ENCODE peak calls at places on chromosomes 11 and 22, in seven cellular contexts. O is PC-9, J is OCI-LY7, U is SK-N-SH, L is PC-3, E is GM23338, A is MM.1S. S is an unnamed sample. For H3K9me2, the result is how much of the 10 kb centered on the place peaks cover.

GRCh38 chr11:1130276-1131032 is 27.3 kb upstream of the MUC5AC start:
- DNase-seq in U (peak), O (no peak), A (no peak), L (no peak), J (no peak), E (no peak), S (no peak)

GRCh38 chr11:126482586-126483108 is 127.2 kb downstream of the ST3GAL4 start:
- DNase-seq in O (no peak), J (no peak), A (no peak), U (no peak), E (no peak), L (no peak), S (no peak)

GRCh38 chr11:58963551-58964075 is 24.3 kb downstream of the GLYATL1 start:
- DNase-seq in U (peak), E (peak), O (no peak), J (no peak), L (no peak), A (no peak), S (no peak)

GRCh38 chr11:16883179-16883578 is 131.0 kb downstream of the PLEKHA7 start:
- DNase-seq in E (peak), L (peak), U (no peak), J (no peak), O (peak), A (no peak), S (peak)

GRCh38 chr11:36300651-36301050 is 4.6 kb downstream of the PRR5L start:
- DNase-seq in J (no peak), O (no peak), U (no peak), E (no peak), A (no peak), L (peak), S (no peak)

GRCh38 chr11:125155767-125156166 is 8.8 kb upstream of the PKNOX2 start:
- DNase-seq in J (no peak), E (no peak), A (no peak), U (no peak), O (no peak), L (no peak), S (no peak)

GRCh38 chr11:78377625-78378418 is 39.8 kb downstream of the GAB2 start:
- DNase-seq in U (no peak), A (no peak), J (no peak), O (no peak), L (no peak), E (no peak), S (no peak)

GRCh38 chr11:134475951-134476350 is 63.9 kb upstream of the B3GAT1 start:
- DNase-seq in E (no peak), L (no peak), A (no peak), O (no peak), U (no peak), J (no peak), S (no peak)

GRCh38 chr11:75557649-75558494 is 4.2 kb upstream of the SERPINH1 start:
- DNase-seq in O (no peak), E (no peak), U (no peak), J (no peak), L (no peak), A (no peak), S (no peak)

GRCh38 chr11:118895093-118896039 is 11.7 kb downstream of the CXCR5 start:
- DNase-seq in O (no peak), L (no peak), A (no peak), E (peak), U (no peak), J (peak), S (no peak)

GRCh38 chr11:13008625-13009475 is at the start of gene RASSF10:
- DNase-seq in U (peak), A (peak), J (no peak), E (peak), O (peak), L (no peak), S (no peak)

GRCh38 chr11:33997473-33998347 is 53.8 kb upstream of the CAPRIN1 start:
- DNase-seq in A (no peak), L (peak), O (no peak), E (no peak), J (no peak), U (peak), S (no peak)

GRCh38 chr22:48279465-48279765 is 1517.0 kb downstream of the TBC1D22A start:
- DNase-seq in J (no peak), A (no peak), E (no peak), U (no peak), O (no peak), L (no peak), S (no peak)

GRCh38 chr11:120304526-120304925 is 20.6 kb upstream of the TLCD5 start:
- DNase-seq in J (no peak), L (peak), A (no peak), E (no peak), O (peak), U (no peak), S (peak)

GRCh38 chr11:1927151-1928037 is 7.9 kb downstream of the TNNT3 start:
- DNase-seq in J (no peak), L (no peak), A (no peak), E (no peak), O (no peak), U (peak), S (no peak)

GRCh38 chr22:35177811-35178210 is 79.5 kb upstream of the HMGXB4 start:
- DNase-seq in U (no peak), A (no peak), O (no peak), L (no peak), E (peak), J (no peak), S (no peak)

GRCh38 chr11:4181780-4182721 is 87.5 kb downstream of the RRM1 start:
- DNase-seq in E (peak), J (peak), O (no peak), L (peak), A (peak), U (peak), S (peak)

GRCh38 chr11:58880625-58881024 is 36.1 kb upstream of the GLYATL2 start:
- DNase-seq in J (no peak), L (no peak), U (no peak), O (no peak), A (no peak), E (no peak), S (no peak)

GRCh38 chr11:5443835-5444393 is 2.6 kb upstream of the OR51I1 start:
- DNase-seq in A (no peak), J (no peak), U (no peak), O (no peak), L (no peak), E (no peak), S (no peak)

GRCh38 chr11:34344410-34345011 is 13.3 kb downstream of the ABTB2 start:
- DNase-seq in L (peak), U (no peak), J (no peak), E (no peak), A (no peak), O (no peak), S (peak)

GRCh38 chr11:61761440-61762163 is 9.2 kb downstream of the MYRF start:
- DNase-seq in U (no peak), A (no peak), L (no peak), O (no peak), J (no peak), E (no peak), S (no peak)

DNA sequence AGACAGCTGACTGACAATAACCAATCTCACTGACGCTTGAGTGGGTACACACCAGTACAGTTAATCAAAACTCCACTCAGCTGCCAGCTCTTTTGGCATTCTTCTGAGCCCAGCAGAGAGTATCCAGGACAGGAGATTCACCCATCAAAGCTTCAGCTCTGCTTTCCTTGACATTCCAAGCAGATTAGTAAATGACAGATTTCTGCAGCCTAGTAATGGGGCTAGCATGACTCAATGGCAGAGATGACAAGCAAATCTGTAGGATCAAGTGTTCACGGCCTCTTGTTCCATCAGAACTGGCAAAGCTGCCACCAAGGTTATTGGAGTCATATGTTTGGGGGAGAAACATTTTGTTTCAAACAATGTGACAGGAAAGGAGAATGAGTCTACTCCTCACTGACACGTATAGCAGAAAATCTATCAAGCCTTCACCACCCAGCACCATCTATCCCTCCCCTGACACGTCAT is 420.0 kb downstream of the DYNC2H1 start:
- DNase-seq in L (peak), E (no peak), U (no peak), A (no peak), J (no peak), O (peak), S (no peak)
- H3K4me2 ChIP-seq in L (peak), E (no peak), U (peak), A (no peak), J (no peak), O (no peak), S (peak)

DNA sequence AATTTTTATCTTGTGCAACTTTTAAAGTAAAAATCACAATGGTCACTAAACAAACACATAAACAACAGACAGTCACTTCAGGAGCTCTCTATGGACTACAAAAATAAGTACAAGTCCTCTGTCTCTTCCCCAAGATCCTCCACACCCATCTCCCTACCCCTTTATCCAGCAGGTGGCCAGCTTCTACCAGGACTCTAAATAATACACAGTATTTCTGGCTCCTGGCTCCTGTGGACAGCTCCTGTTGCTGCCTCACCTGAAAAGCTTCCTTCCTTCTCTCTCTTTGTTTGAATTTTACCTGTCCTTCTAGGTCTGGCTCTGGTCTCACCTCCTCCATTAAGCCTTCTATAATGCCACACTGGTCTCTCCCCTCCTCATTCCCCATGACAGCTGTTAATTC is 86.1 kb downstream of the CLPB start:
- DNase-seq in O (no peak), U (no peak), L (no peak), E (peak), J (no peak), A (no peak), S (no peak)
- TF ChIP-seq CTCF in O (no peak), U (no peak), L (no peak), E (no peak), J (no peak), A (no peak), S (peak)

DNA sequence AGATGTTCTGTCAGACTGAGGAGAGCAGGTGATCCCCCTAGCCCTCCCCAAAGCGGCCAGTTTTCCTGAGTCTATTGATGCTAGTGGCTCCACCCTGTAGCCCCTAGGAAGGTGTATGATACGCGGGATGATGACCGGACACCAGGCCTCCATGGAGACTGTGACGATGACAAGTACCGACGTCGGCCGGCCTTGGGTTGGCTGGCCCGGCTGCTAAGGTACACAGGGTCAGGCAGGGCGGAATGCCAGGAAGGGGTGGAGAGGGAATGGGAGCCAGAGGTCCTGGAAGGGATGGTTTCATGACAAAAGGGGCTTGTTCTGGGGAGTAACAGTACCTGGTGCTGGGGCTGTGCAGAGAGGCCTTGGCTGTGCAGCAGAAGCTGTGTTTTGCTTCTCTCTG is 3.2 kb downstream of the ZFPL1 start:
- DNase-seq in J (no peak), E (no peak), A (no peak), U (no peak), O (no peak), L (no peak), S (no peak)
- H3K9me2 ChIP-seq in J (under half), E (under half), A (under half), U (under half), O (under half), L (under half), S (under half)

GRCh38 chr11:84828616-84829015 is 798.5 kb downstream of the DLG2 start:
- DNase-seq in J (no peak), E (no peak), L (no peak), A (no peak), U (no peak), O (no peak), S (no peak)
- H3K4me2 ChIP-seq in J (no peak), E (no peak), L (no peak), A (no peak), U (no peak), O (no peak), S (no peak)

DNA sequence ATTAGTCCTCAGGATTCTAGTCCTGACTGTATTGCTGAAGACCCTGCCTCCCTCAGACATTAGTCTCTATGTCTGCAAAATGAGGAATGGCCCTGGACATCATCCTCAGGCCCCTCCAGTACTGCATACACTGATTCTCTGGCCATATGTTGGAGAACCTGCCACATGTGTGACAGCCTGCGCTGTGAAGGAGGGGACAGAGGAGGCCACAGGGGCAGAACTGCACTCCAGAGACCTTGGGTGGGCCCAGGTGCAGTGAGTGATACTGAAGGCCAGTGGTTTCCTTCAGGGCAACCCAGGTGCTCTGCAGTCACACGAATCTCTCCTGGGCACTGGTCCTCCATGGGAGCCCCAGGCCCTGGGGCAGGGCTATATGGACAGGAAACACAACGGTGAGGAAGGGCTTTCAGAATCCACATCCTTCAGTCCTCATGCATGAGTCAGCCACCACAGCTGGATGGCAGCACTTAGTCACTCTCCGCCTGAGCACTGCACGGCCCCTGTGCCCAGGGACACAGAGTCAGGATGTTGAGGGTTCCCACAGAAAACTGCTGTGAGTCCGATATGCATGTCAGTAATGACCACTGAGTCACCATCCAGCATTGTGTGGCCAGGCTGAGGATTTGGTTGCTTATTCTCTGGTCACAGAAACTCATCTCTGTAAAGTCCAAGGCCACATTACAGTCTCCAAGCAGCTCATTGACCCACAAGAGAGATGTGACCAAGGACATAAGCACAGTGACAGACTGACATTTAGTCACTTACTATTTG is 39.7 kb downstream of the ME3 start:
- DNase-seq in L (peak), E (peak), U (peak), J (no peak), O (peak), A (no peak), S (peak)
- TF ChIP-seq CTCF in L (peak), E (no peak), U (peak), J (no peak), O (peak), A (no peak), S (peak)

GRCh38 chr11:10287766-10288165 is 6.3 kb downstream of the SBF2 start:
- DNase-seq in A (no peak), J (no peak), U (no peak), L (no peak), E (no peak), O (no peak), S (no peak)
- H3K9me2 ChIP-seq in A (under half), J (under half), U (under half), L (under half), E (under half), O (under half), S (under half)

GRCh38 chr22:44210721-44211120 is 30.0 kb downstream of the PARVG start:
- DNase-seq in E (no peak), O (no peak), A (no peak), L (no peak), J (no peak), U (no peak), S (no peak)
- H3K4me2 ChIP-seq in E (no peak), O (no peak), A (no peak), L (no peak), J (no peak), U (no peak), S (no peak)

S was measured in HCT116.